ENCODE peak calls at places on chromosome 1, in six cellular contexts. P is COLO829; J is amniotic stem cell; X is activated T-cell treated with anti-CD3 and anti-CD28 coated beads for 24 hours; Y is left colon; W is stimulated activated naive B cell treated with anti-CD40 and anti-IgM and Interleukin-4, amounts not matched to agents 10 μg/mL and 1 μg/mL and 100 μg/mL, for 72 hours. L is an unnamed sample.

GRCh38 chr1:116377564-116378529 is 4.8 kb downstream of the ATP1A1 start:
- DNase-seq in X (no peak), Y (peak; percentile 50), P (peak; percentile 53), J (peak; percentile 72), W (peak; percentile 20), L (no peak)

GRCh38 chr1:97160796-97161195 is 439.2 kb downstream of the PTBP2 start:
- DNase-seq in P (no peak), Y (no peak), J (no peak), X (no peak), W (no peak), L (no peak)

GRCh38 chr1:93521618-93522017 is 73.7 kb downstream of the FNBP1L start:
- DNase-seq in J (no peak), P (no peak), Y (no peak), X (no peak), W (no peak), L (no peak)

GRCh38 chr1:21734526-21734925 is 48.4 kb downstream of the USP48 start:
- DNase-seq in P (no peak), J (no peak), X (no peak), W (no peak), Y (no peak), L (no peak)

GRCh38 chr1:39623053-39623452 is 16.4 kb downstream of the HEYL start:
- DNase-seq in X (no peak), W (no peak), Y (no peak), P (no peak), J (no peak), L (no peak)

GRCh38 chr1:178271471-178271870 is 177.6 kb downstream of the RASAL2 start:
- DNase-seq in J (no peak), X (no peak), Y (no peak), W (no peak), P (no peak), L (no peak)

GRCh38 chr1:28668956-28669719 is 554 bp downstream of the GMEB1 start:
- DNase-seq in Y (peak; percentile 74), X (peak; percentile 38), W (peak; percentile 46), P (peak; percentile 54), J (peak; percentile 5), L (no peak)

GRCh38 chr1:64459743-64460142 is 10.2 kb upstream of the CACHD1 start:
- DNase-seq in J (no peak), Y (no peak), W (no peak), X (no peak), P (no peak), L (no peak)

GRCh38 chr1:201916649-201917249 is 28.1 kb downstream of the SHISA4 start:
- DNase-seq in X (no peak), J (peak; percentile 44), P (no peak), Y (peak; percentile 61), W (no peak), L (no peak)

GRCh38 chr1:236507022-236507700 is 16.6 kb upstream of the LGALS8 start:
- DNase-seq in W (no peak), P (no peak), J (peak; percentile 26), X (no peak), Y (no peak), L (no peak)

GRCh38 chr1:116514708-116515525 is 55.9 kb downstream of the CD58 start:
- DNase-seq in Y (no peak), W (peak; percentile 67), X (peak; percentile 51), J (no peak), P (no peak), L (peak; percentile 95)

GRCh38 chr1:53321366-53321765 is 6.5 kb downstream of the LRP8 start:
- DNase-seq in Y (no peak), X (no peak), W (no peak), J (no peak), P (no peak), L (no peak)

GRCh38 chr1:25030674-25031589 is 100.9 kb upstream of the RUNX3 start:
- DNase-seq in X (peak; percentile 79), J (no peak), Y (no peak), P (no peak), W (peak; percentile 85), L (peak; percentile 92)

GRCh38 chr1:121418369-121419049 is 233.7 kb downstream of the SRGAP2C start:
- DNase-seq in W (no peak), Y (no peak), X (no peak), P (no peak), J (no peak), L (no peak)

GRCh38 chr1:106055900-106056299 is 1000.6 kb upstream of the PRMT6 start:
- DNase-seq in J (no peak), Y (no peak), P (no peak), X (no peak), W (no peak), L (no peak)

GRCh38 chr1:152013664-152014237 is 20.1 kb upstream of the S100A10 start:
- DNase-seq in X (no peak), P (no peak), Y (peak; percentile 59), J (no peak), W (no peak), L (no peak)

GRCh38 chr1:227574926-227575325 is 11.6 kb downstream of the ZNF678 start:
- DNase-seq in P (no peak), J (no peak), Y (no peak), W (no peak), X (no peak), L (no peak)

GRCh38 chr1:231192620-231193163 is 30.8 kb downstream of the TRIM67 start:
- DNase-seq in X (no peak), P (no peak), Y (peak; percentile 47), W (no peak), J (no peak), L (peak; percentile 13)

GRCh38 chr1:57003398-57004139 is 37.8 kb upstream of the C8B start:
- DNase-seq in W (no peak), J (no peak), Y (no peak), P (no peak), X (no peak), L (no peak)

GRCh38 chr1:31955917-31956736 is 18.0 kb upstream of the PTP4A2 start:
- DNase-seq in W (peak; percentile 86), Y (peak; percentile 65), X (peak; percentile 78), J (peak; percentile 98), P (peak; percentile 39), L (peak; percentile 93)

GRCh38 chr1:70656371-70656770 is 245.3 kb downstream of the CTH start:
- DNase-seq in P (no peak), Y (no peak), J (no peak), W (no peak), X (no peak), L (no peak)

GRCh38 chr1:7301346-7301993 is 469.6 kb upstream of the VAMP3 start:
- DNase-seq in J (no peak), X (no peak), P (no peak), W (no peak), Y (no peak), L (no peak)

GRCh38 chr1:80994934-80995333 is 805.8 kb upstream of the ADGRL2 start:
- DNase-seq in X (no peak), W (no peak), J (no peak), P (no peak), Y (no peak), L (no peak)

GRCh38 chr1:180563013-180563827 is 4.5 kb downstream of the OVAAL start:
- DNase-seq in W (no peak), Y (peak; percentile 11), P (no peak), J (no peak), X (no peak), L (no peak)

GRCh38 chr1:114594046-114594445 is 12.6 kb upstream of the BCAS2 start:
- DNase-seq in W (no peak), J (no peak), P (no peak), X (no peak), Y (no peak), L (no peak)

GRCh38 chr1:201447911-201448871 is 20.8 kb downstream of the PHLDA3 start:
- DNase-seq in Y (peak; percentile 84), X (peak; percentile 52), W (peak; percentile 27), P (peak; percentile 98), J (no peak), L (no peak)

GRCh38 chr1:65538013-65538578 is 117.6 kb downstream of the LEPR start:
- DNase-seq in J (no peak), X (no peak), P (no peak), Y (no peak), W (no peak), L (no peak)

GRCh38 chr1:20678599-20678998 is 17.4 kb upstream of the DDOST start:
- DNase-seq in X (no peak), W (peak; percentile 27), Y (no peak), J (no peak), P (no peak), L (no peak)

GRCh38 chr1:146020058-146020738 is 1.3 kb downstream of the HJV start:
- DNase-seq in Y (no peak), P (no peak), X (no peak), W (no peak), J (no peak), L (no peak)

GRCh38 chr1:154895779-154896178 is 25.7 kb upstream of the KCNN3 start:
- DNase-seq in Y (no peak), J (no peak), W (no peak), P (no peak), X (no peak), L (no peak)

GRCh38 chr1:3070304-3070653 is 1.3 kb downstream of the PRDM16 start:
- DNase-seq in J (no peak), Y (no peak), X (no peak), P (no peak), W (no peak), L (peak; percentile 1)

L was measured in CD14-positive monocyte.